ENCODE peak calls at places on chromosomes 16 and 17, in five cellular contexts. V is breast epithelium, E is GM06990, S is adrenal gland, M is IMR-90. U is an unnamed sample.

GRCh38 chr16:61909074-61909473 is 127.2 kb downstream of the CDH8 start:
- DNase-seq in V (peak; percentile 20), E (no peak), S (no peak), M (no peak), U (no peak)

GRCh38 chr17:55414983-55415382 is 6.7 kb downstream of the MMD start:
- DNase-seq in V (no peak), E (no peak), S (no peak), M (no peak), U (no peak)

GRCh38 chr17:63956296-63956920 is 16.3 kb downstream of the SCN4A start:
- DNase-seq in V (no peak), E (no peak), S (peak; percentile 69), M (peak; percentile 74), U (no peak)

GRCh38 chr16:53912155-53912554 is 208.2 kb downstream of the FTO start:
- DNase-seq in V (no peak), E (no peak), S (no peak), M (no peak), U (no peak)

GRCh38 chr16:11361751-11362742 is 16.8 kb downstream of the RMI2 start:
- DNase-seq in V (no peak), E (peak; percentile 75), S (no peak), M (no peak), U (no peak)

GRCh38 chr17:41645371-41646063 is 21.1 kb upstream of the KRT17 start:
- DNase-seq in V (peak; percentile 88), E (no peak), S (peak; percentile 64), M (peak; percentile 78), U (no peak)

GRCh38 chr16:1474471-1474795 is 395 bp downstream of the CLCN7 start:
- DNase-seq in V (no peak), E (no peak), S (no peak), M (no peak), U (no peak)

GRCh38 chr17:50279181-50279526 is 4.9 kb downstream of the TMEM92 start:
- DNase-seq in V (no peak), E (no peak), S (no peak), M (peak; percentile 38), U (no peak)

GRCh38 chr17:19753049-19753444 is 4.9 kb upstream of the ALDH3A1 start:
- DNase-seq in V (peak; percentile 93), E (no peak), S (peak; percentile 90), M (peak; percentile 60), U (no peak)

GRCh38 chr16:89629827-89630610 is 16.6 kb downstream of the DPEP1 start:
- DNase-seq in V (no peak), E (no peak), S (no peak), M (no peak), U (no peak)

GRCh38 chr17:10327640-10328039 is 45.2 kb downstream of the MYH13 start:
- DNase-seq in V (peak; percentile 35), E (peak; percentile 36), S (peak; percentile 93), M (peak; percentile 73), U (peak; percentile 18)

GRCh38 chr17:42944211-42944610 is 20.0 kb downstream of the AARSD1 start:
- DNase-seq in V (no peak), E (no peak), S (no peak), M (peak; percentile 40), U (no peak)

GRCh38 chr17:77681820-77682219 is 276.7 kb upstream of the TNRC6C start:
- DNase-seq in V (no peak), E (no peak), S (peak; percentile 80), M (peak; percentile 1), U (no peak)

GRCh38 chr17:82793974-82794620 is 42.2 kb downstream of the TBCD start:
- DNase-seq in V (no peak), E (no peak), S (no peak), M (no peak), U (no peak)

GRCh38 chr16:4053663-4054479 is 62.4 kb downstream of the ADCY9 start:
- DNase-seq in V (peak; percentile 86), E (no peak), S (peak; percentile 95), M (peak; percentile 95), U (peak; percentile 98)

GRCh38 chr16:15599303-15600070 is 43.5 kb downstream of the MARF1 start:
- DNase-seq in V (no peak), E (no peak), S (peak; percentile 74), M (no peak), U (no peak)

GRCh38 chr17:43834106-43834505 is 1.2 kb upstream of the MPP3 start:
- DNase-seq in V (no peak), E (no peak), S (no peak), M (peak; percentile 25), U (no peak)

GRCh38 chr16:79395631-79396030 is 204.9 kb downstream of the MAF start:
- DNase-seq in V (no peak), E (no peak), S (no peak), M (no peak), U (no peak)

GRCh38 chr17:1888741-1889140 is 58.9 kb downstream of the RPA1 start:
- DNase-seq in V (no peak), E (no peak), S (no peak), M (no peak), U (no peak)

GRCh38 chr17:80991645-80992076 is at the start of gene CHMP6:
- DNase-seq in V (peak; percentile 55), E (peak; percentile 88), S (peak; percentile 80), M (peak; percentile 76), U (no peak)

GRCh38 chr17:80995131-80995530 is 3.5 kb downstream of the CHMP6 start:
- DNase-seq in V (no peak), E (no peak), S (no peak), M (no peak), U (no peak)

GRCh38 chr17:80992077-80992947 is 671 bp downstream of the CHMP6 start:
- DNase-seq in V (no peak), E (no peak), S (no peak), M (no peak), U (no peak)

GRCh38 chr17:80990921-80991644 is 558 bp upstream of the CHMP6 start:
- DNase-seq in V (no peak), E (peak; percentile 13), S (no peak), M (no peak), U (no peak)

DNA sequence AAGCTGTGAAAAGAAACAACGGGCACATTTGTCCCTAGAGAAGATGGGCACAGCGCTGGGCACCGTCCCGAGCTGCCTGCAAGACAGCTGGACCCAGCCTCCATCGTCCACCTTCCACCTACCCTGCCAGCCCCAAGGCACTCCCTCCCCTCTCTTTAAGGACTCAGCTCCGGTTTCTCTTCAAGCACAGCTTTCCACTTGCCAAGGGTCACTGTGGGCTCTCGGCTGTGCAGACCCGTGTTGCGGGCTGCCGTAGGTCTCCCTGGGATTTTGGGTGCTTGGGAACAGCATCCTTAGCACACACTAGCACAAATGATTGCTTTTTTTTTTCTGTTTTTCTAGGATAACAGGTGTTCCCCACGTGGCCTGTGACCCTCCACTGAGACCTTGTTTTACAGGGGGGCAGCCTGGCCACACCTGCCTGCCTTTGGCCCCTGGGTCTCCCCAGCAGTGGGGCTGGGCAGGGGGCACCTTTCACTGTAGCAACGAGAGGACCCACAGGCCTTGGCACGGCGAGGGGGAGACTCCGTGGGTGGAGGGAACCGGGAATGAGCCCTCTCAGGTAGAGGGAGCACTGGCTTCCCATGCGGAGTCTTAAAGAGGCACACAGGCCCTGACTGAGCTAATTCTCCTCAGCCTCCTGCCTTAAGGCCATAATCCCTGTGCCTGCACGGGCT is 1.4 kb downstream of the CHMP6 start:
- DNase-seq in V (no peak), E (no peak), S (no peak), M (no peak), U (no peak)
- H3K4me3 ChIP-seq in V (peak overlapping the region; percentile 85), E (peak overlapping the region; percentile 73), S (no peak overlapping the region), M (peak overlapping the region; percentile 87), U (peak overlapping the region; percentile 82)

GRCh38 chr16:74817851-74818250 is 43.2 kb upstream of the FA2H start:
- DNase-seq in V (no peak), E (no peak), S (no peak), M (no peak), U (no peak)

GRCh38 chr16:74811911-74812310 is 37.3 kb upstream of the FA2H start:
- DNase-seq in V (no peak), E (no peak), S (no peak), M (no peak), U (no peak)

DNA sequence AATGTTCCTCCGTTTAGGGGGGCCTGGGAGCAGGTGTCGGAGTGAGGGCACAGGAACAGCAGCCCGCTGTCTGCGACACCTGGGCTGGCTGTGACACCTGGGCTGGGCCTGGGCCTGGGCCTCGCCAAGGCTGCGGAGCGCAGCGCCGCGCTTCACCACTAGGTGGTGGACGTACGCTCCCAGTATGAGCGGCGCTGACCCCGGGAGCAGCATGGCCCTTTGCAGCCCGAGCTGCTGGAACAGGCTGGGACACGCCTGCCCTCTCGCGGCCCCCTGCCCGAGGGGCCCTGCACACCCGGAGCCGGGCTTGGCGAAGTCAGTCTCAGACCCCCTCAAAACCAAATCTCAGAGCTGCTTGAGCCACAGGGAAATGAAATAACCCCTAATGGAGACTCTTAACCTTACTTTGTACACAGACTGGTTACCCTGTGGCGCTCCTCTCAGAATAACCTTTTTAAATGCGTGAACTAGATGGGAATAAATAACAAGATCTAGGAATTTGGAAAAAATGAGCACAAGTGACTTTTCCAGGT is 38.6 kb upstream of the FA2H start:
- DNase-seq in V (peak; percentile 51), E (peak; percentile 82), S (peak; percentile 87), M (peak; percentile 55), U (no peak)
- H3K36me3 ChIP-seq in V (no peaks in the 10 kb centered on the region), E (no peaks in the 10 kb centered on the region), S (no peaks in the 10 kb centered on the region), M (no peaks in the 10 kb centered on the region), U (no peaks in the 10 kb centered on the region)

DNA sequence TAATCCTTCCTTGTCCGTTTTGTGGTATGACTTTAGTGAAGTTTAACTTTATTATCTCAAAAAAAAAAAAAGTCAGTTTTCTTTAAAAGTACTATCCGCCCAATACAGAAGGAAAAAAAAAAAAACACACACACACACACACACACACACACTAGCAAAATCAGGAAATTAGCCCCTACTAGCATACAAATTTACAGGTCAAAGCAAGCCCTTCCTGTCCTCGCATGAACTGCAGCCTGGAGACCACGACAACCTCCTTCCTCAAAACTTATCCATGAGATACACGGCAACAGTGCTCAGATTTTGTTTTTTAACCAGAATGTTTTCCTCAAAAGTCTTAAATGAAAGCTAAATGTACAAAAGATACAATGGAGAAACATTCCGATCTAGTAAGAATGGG is 16.2 kb downstream of the NCOR1 start:
- DNase-seq in V (no peak), E (no peak), S (no peak), M (peak; percentile 4), U (no peak)
- TF ChIP-seq CTCF in V (no peak), E (no peak), S (no peak), M (no peak), U (no peak)

DNA sequence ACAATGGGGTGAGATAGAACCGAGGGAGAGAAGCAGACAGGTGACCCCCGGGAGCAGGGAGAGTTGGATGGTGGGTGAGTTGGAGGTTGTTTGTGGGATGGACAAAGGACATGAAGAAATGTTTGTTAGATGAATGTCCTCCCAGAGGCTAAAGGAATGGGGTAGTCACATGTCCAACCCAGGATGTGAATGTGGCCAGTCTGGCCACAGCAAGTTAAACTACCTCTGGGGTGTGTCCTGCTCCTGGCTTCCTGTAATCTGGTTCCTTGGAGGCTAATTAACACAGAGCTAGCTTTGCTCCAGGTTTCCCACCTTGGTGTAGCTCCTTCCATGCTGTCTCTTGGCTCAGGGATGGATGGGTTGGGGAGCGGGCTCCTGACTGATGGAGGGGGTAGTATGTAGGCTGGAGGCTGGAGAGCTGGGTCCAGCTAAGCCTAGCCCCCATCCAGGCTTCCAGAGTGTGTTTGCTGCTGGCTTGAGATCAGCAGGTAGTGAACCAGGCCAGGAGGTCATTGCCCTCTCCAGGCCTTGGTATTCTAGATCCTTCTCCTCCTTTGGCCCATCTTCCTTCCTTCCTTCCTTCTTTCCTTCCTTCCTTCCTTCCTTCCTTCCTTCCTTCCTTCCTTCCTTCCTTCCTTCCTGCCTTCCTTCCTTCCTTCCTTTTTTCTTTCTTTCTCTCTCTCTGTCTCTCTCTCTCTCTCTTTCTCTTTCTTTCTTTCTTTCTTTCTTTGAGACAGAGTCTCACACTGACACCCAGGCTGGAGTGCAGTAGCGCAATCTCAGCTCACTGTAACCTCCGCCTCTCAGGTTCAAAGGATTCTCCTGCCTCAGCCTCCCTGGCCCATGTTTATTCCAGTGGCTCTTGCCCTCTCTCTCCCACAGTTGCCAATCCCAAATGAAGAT is 28.0 kb upstream of the UBE2G1 start:
- DNase-seq in V (peak; percentile 43), E (no peak), S (no peak), M (no peak), U (no peak)
- H3K4me3 ChIP-seq in V (peak overlapping the region; percentile 37), E (peak overlapping the region; percentile 21), S (no peak overlapping the region), M (no peak overlapping the region), U (no peak overlapping the region)

GRCh38 chr16:77759821-77760220 is 28.5 kb upstream of the VAT1L start:
- DNase-seq in V (no peak), E (no peak), S (no peak), M (peak; percentile 38), U (no peak)
- H3K36me3 ChIP-seq in V (no peaks in the 10 kb centered on the region), E (no peaks in the 10 kb centered on the region), S (no peaks in the 10 kb centered on the region), M (no peaks in the 10 kb centered on the region), U (no peaks in the 10 kb centered on the region)